ENCODE peak calls at places on chromosome 20, in eight cellular contexts. I is aorta, K is ovary, D is IMR-90, M is heart left ventricle, Y is uterus, L is thyroid gland, Z is spleen. C is an unnamed sample.

GRCh38 chr20:25017257-25017803 is 24.8 kb upstream of the APMAP start:
- DNase-seq in Y (no peak), D (no peak), I (peak; percentile 23), M (no peak), Z (peak; percentile 54), L (peak; percentile 99), K (no peak), C (peak; percentile 84)

GRCh38 chr20:10958279-10958678 is 284.5 kb upstream of the JAG1 start:
- DNase-seq in M (no peak), Y (no peak), Z (no peak), I (no peak), D (no peak), L (no peak), K (no peak), C (no peak)

GRCh38 chr20:51553897-51554504 is 11.5 kb upstream of the NFATC2 start:
- DNase-seq in L (no peak), M (no peak), I (no peak), D (peak; percentile 50), Z (no peak), K (no peak), Y (no peak), C (no peak)

GRCh38 chr20:41029150-41029872 is 689 bp downstream of the TOP1 start:
- DNase-seq in L (peak; percentile 31), K (peak; percentile 61), M (peak; percentile 40), Z (peak; percentile 91), D (no peak), I (no peak), Y (no peak), C (peak; percentile 43)

GRCh38 chr20:34709836-34710567 is 5.9 kb downstream of the TP53INP2 start:
- DNase-seq in Z (peak; percentile 91), M (peak; percentile 47), D (peak; percentile 51), Y (no peak), I (peak; percentile 55), L (peak; percentile 79), K (no peak), C (peak; percentile 76)

GRCh38 chr20:55052464-55052863 is 577.1 kb downstream of the DOK5 start:
- DNase-seq in I (no peak), M (no peak), Y (no peak), D (no peak), L (no peak), Z (no peak), K (no peak), C (no peak)

GRCh38 chr20:11277170-11277569 is 603.4 kb upstream of the JAG1 start:
- DNase-seq in Z (no peak), M (no peak), I (no peak), K (no peak), L (no peak), Y (no peak), D (no peak), C (no peak)

GRCh38 chr20:37226889-37227288 is 34.7 kb downstream of the GHRH start:
- DNase-seq in Z (no peak), I (peak; percentile 76), L (peak; percentile 37), Y (peak; percentile 39), M (peak; percentile 69), D (peak; percentile 21), K (peak; percentile 58), C (no peak)

GRCh38 chr20:20685635-20686034 is 26.8 kb downstream of the RALGAPA2 start:
- DNase-seq in L (peak; percentile 60), Y (no peak), K (no peak), M (no peak), D (no peak), Z (no peak), I (no peak), C (no peak)

GRCh38 chr20:61801857-61802442 is 263.7 kb downstream of the TAF4 start:
- DNase-seq in L (no peak), Y (no peak), I (peak; percentile 3), Z (peak; percentile 37), M (no peak), D (no peak), K (no peak), C (no peak)

GRCh38 chr20:61802721-61803311 is 262.9 kb downstream of the TAF4 start:
- DNase-seq in D (no peak), M (no peak), K (no peak), I (no peak), Y (no peak), Z (peak; percentile 58), L (no peak), C (no peak)

GRCh38 chr20:61801065-61801360 is 264.7 kb downstream of the TAF4 start:
- DNase-seq in K (no peak), I (peak; percentile 35), Y (no peak), M (no peak), D (no peak), L (no peak), Z (peak; percentile 64), C (no peak)

GRCh38 chr20:61800359-61801064 is 265.2 kb downstream of the TAF4 start:
- DNase-seq in Y (no peak), D (no peak), I (peak; percentile 23), M (no peak), Z (peak; percentile 34), L (no peak), K (no peak), C (peak; percentile 57)

DNA sequence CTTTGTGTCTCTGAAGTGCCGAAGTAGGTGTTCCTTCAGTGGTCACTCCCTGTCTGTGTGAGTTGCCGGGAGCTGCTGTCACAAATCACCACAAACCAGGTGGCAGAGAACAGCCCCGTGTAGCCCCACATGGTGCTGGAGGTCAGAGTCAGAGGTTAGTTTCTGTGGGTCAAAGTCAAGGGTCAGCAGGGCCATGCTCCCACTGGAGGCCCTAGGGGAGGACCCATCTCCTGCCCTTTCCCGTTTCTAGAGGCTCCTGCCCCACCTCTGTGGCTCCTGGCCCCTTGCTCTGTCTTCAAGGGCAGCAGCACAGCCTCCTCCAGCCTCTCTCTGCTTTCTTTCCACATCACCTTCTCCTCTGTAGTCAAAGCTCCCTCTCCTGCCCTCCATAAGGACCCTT is 264.3 kb downstream of the TAF4 start:
- DNase-seq in D (no peak), K (no peak), Z (no peak), I (no peak), M (no peak), Y (no peak), L (no peak), C (no peak)
- H3K27me3 ChIP-seq in D (peaks cover 9% of the 10 kb centered on the region), K (no peaks in the 10 kb centered on the region), Z (no peaks in the 10 kb centered on the region), I (no peaks in the 10 kb centered on the region), M (peaks cover 30% of the 10 kb centered on the region), Y (peaks cover 10% of the 10 kb centered on the region), L (peaks cover 3% of the 10 kb centered on the region), C (peaks cover 96% of the 10 kb centered on the region)

DNA sequence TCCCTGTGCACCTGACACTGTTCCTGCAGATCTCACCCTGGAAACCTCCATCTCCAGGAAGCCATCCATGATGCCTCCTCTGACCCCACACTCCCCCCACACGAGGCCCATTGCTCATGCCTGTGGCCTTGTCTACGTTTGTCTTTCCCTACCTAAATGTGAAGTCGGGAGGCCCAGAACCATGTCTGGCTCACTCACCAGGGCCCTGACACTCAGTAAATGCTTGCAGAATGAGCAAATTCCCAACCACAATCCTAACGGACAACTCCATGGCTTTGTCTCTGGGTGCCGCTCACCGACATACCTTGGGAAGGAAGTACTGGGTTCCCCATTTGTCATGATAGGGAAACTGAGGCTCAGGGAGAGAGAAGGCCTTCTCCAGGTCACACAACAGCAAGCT is 7.3 kb downstream of the PEDS1 start:
- DNase-seq in Z (no peak), I (no peak), D (peak; percentile 53), L (no peak), Y (no peak), K (no peak), M (no peak), C (no peak)
- H3K4me1 ChIP-seq in Z (peaks cover 34% of the 10 kb centered on the region), I (no peaks in the 10 kb centered on the region), D (peaks cover 35% of the 10 kb centered on the region), L (peaks cover 19% of the 10 kb centered on the region), Y (peaks cover 5% of the 10 kb centered on the region), K (no peaks in the 10 kb centered on the region), M (peaks cover 5% of the 10 kb centered on the region), C (peaks cover 20% of the 10 kb centered on the region)

GRCh38 chr20:57161478-57162194 is 104.8 kb downstream of the BMP7 start:
- DNase-seq in L (no peak), Z (peak; percentile 55), Y (no peak), K (no peak), D (no peak), I (no peak), M (no peak), C (no peak)

GRCh38 chr20:57159193-57159851 is 107.1 kb downstream of the BMP7 start:
- DNase-seq in I (no peak), Z (peak; percentile 2), K (no peak), L (no peak), M (no peak), D (no peak), Y (no peak), C (no peak)

GRCh38 chr20:57162253-57162652 is 104.2 kb downstream of the BMP7 start:
- DNase-seq in M (no peak), Z (peak; percentile 42), L (peak; percentile 58), Y (no peak), D (no peak), K (no peak), I (no peak), C (no peak)

GRCh38 chr20:57159945-57160610 is 106.4 kb downstream of the BMP7 start:
- DNase-seq in Z (peak; percentile 39), K (no peak), L (no peak), D (no peak), I (no peak), Y (no peak), M (no peak), C (no peak)

GRCh38 chr20:57160985-57161384 is 105.5 kb downstream of the BMP7 start:
- DNase-seq in D (no peak), Y (no peak), L (peak; percentile 49), M (no peak), K (no peak), Z (peak; percentile 33), I (no peak), C (no peak)
- H3K4me3 ChIP-seq in D (no peak overlapping the region), Y (no peak overlapping the region), L (no peak overlapping the region), M (no peak overlapping the region), K (no peak overlapping the region), Z (no peak overlapping the region), I (no peak overlapping the region), C (no peak overlapping the region)

GRCh38 chr20:38601216-38602184 is at the start of gene ARHGAP40:
- DNase-seq in Z (no peak), Y (no peak), K (no peak), M (no peak), D (no peak), L (no peak), I (no peak), C (peak; percentile 79)

GRCh38 chr20:38600057-38600456 is 1.6 kb upstream of the ARHGAP40 start:
- DNase-seq in L (no peak), Z (no peak), M (no peak), I (no peak), K (no peak), Y (no peak), D (no peak), C (no peak)

GRCh38 chr20:38604873-38605303 is 3.3 kb downstream of the ARHGAP40 start:
- DNase-seq in D (peak; percentile 14), M (no peak), K (no peak), I (no peak), L (no peak), Y (no peak), Z (no peak), C (no peak)

GRCh38 chr20:38602185-38602581 is 574 bp downstream of the ARHGAP40 start:
- DNase-seq in D (no peak), L (no peak), M (no peak), Z (no peak), I (no peak), Y (no peak), K (no peak), C (no peak)

DNA sequence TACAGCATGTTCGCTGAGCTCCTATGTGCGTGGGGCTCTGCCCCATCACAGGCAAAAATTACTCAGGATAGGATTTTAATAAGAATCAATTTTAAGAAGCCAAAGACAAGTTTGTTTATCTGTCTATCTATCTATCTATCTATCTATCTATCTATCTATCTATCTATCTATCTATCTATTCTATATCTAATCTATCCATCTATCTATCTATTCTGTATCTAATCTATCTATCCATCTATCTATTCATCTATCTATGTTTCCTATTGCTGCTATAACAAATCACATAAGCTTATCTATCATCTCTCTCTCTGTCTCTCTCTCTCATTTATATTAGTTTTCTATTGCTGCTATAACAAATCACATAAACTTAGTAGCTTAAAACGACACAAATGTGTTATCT is 1.7 kb downstream of the ARHGAP40 start:
- DNase-seq in Y (no peak), Z (no peak), M (no peak), D (no peak), L (no peak), K (no peak), I (no peak), C (no peak)
- H3K27me3 ChIP-seq in Y (peaks cover 11% of the 10 kb centered on the region), Z (peaks cover 38% of the 10 kb centered on the region), M (peaks cover 20% of the 10 kb centered on the region), D (peaks cover 49% of the 10 kb centered on the region), L (no peaks in the 10 kb centered on the region), K (no peaks in the 10 kb centered on the region), I (no peaks in the 10 kb centered on the region), C (peaks cover 76% of the 10 kb centered on the region)